ENCODE peak calls at places on chromosomes 1 and 21, in eight cellular contexts. One of them, this sample, is unnamed.

GRCh38 chr1:83791821-83792437 is 207.0 kb downstream of the TTLL7 start:
- DNase-seq in PC-3: peak; percentile 30
- DNase-seq in GM23248: peak; percentile 82
- DNase-seq in uterus: no peak
- DNase-seq in PC-9: no peak
- DNase-seq in stomach: no peak
- DNase-seq in heart left ventricle: no peak
- DNase-seq in ovary: no peak
- DNase-seq in this sample: no peak

GRCh38 chr1:198278922-198279321 is 122.1 kb downstream of the NEK7 start:
- DNase-seq in PC-3: no peak
- DNase-seq in GM23248: no peak
- DNase-seq in uterus: no peak
- DNase-seq in PC-9: no peak
- DNase-seq in stomach: no peak
- DNase-seq in heart left ventricle: no peak
- DNase-seq in ovary: no peak
- DNase-seq in this sample: no peak

GRCh38 chr1:99968214-99968613 is 1.6 kb upstream of the SLC35A3 start:
- DNase-seq in PC-3: no peak
- DNase-seq in GM23248: no peak
- DNase-seq in uterus: no peak
- DNase-seq in PC-9: no peak
- DNase-seq in stomach: no peak
- DNase-seq in heart left ventricle: no peak
- DNase-seq in ovary: no peak
- DNase-seq in this sample: no peak

GRCh38 chr1:63954187-63954586 is 180.4 kb downstream of the ROR1 start:
- DNase-seq in PC-3: no peak
- DNase-seq in GM23248: no peak
- DNase-seq in uterus: no peak
- DNase-seq in PC-9: no peak
- DNase-seq in stomach: no peak
- DNase-seq in heart left ventricle: no peak
- DNase-seq in ovary: no peak
- DNase-seq in this sample: no peak

GRCh38 chr1:19257178-19257914 is 5.7 kb downstream of the MRTO4 start:
- DNase-seq in PC-3: no peak
- DNase-seq in GM23248: peak; percentile 65
- DNase-seq in uterus: no peak
- DNase-seq in PC-9: no peak
- DNase-seq in stomach: no peak
- DNase-seq in heart left ventricle: peak; percentile 52
- DNase-seq in ovary: no peak
- DNase-seq in this sample: no peak

GRCh38 chr21:44653656-44654575 is 543 bp downstream of the KRTAP12-4 start:
- DNase-seq in PC-3: no peak
- DNase-seq in GM23248: no peak
- DNase-seq in uterus: no peak
- DNase-seq in PC-9: no peak
- DNase-seq in stomach: no peak
- DNase-seq in heart left ventricle: no peak
- DNase-seq in ovary: no peak
- DNase-seq in this sample: no peak

GRCh38 chr1:89523597-89524368 is 846 bp upstream of the LRRC8B start:
- DNase-seq in PC-3: peak; percentile 40
- DNase-seq in GM23248: no peak
- DNase-seq in uterus: peak; percentile 16
- DNase-seq in PC-9: peak; percentile 77
- DNase-seq in stomach: peak; percentile 50
- DNase-seq in heart left ventricle: no peak
- DNase-seq in ovary: no peak
- DNase-seq in this sample: peak; percentile 59

GRCh38 chr1:47921935-47922415 is 75.2 kb downstream of the TRABD2B start:
- DNase-seq in PC-3: no peak
- DNase-seq in GM23248: no peak
- DNase-seq in uterus: no peak
- DNase-seq in PC-9: no peak
- DNase-seq in stomach: no peak
- DNase-seq in heart left ventricle: no peak
- DNase-seq in ovary: no peak
- DNase-seq in this sample: peak; percentile 30

GRCh38 chr1:53413175-53414001 is 45.8 kb upstream of the DMRTB1 start:
- DNase-seq in PC-3: peak; percentile 75
- DNase-seq in GM23248: peak; percentile 87
- DNase-seq in uterus: no peak
- DNase-seq in PC-9: peak; percentile 77
- DNase-seq in stomach: no peak
- DNase-seq in heart left ventricle: no peak
- DNase-seq in ovary: no peak
- DNase-seq in this sample: no peak

GRCh38 chr1:229694053-229694693 is 68.1 kb downstream of the URB2 start:
- DNase-seq in PC-3: no peak
- DNase-seq in GM23248: peak; percentile 92
- DNase-seq in uterus: peak; percentile 83
- DNase-seq in PC-9: no peak
- DNase-seq in stomach: peak; percentile 47
- DNase-seq in heart left ventricle: peak; percentile 78
- DNase-seq in ovary: peak; percentile 85
- DNase-seq in this sample: peak; percentile 95

GRCh38 chr1:29120955-29121485 is 2.7 kb downstream of the TMEM200B start:
- DNase-seq in PC-3: no peak
- DNase-seq in GM23248: peak; percentile 80
- DNase-seq in uterus: peak; percentile 67
- DNase-seq in PC-9: no peak
- DNase-seq in stomach: peak; percentile 43
- DNase-seq in heart left ventricle: peak; percentile 19
- DNase-seq in ovary: peak; percentile 71
- DNase-seq in this sample: peak; percentile 65

GRCh38 chr21:28805885-28806284 is 186.8 kb downstream of the LTN1 start:
- DNase-seq in PC-3: peak; percentile 65
- DNase-seq in GM23248: peak; percentile 87
- DNase-seq in uterus: no peak
- DNase-seq in PC-9: no peak
- DNase-seq in stomach: no peak
- DNase-seq in heart left ventricle: no peak
- DNase-seq in ovary: no peak
- DNase-seq in this sample: no peak

DNA sequence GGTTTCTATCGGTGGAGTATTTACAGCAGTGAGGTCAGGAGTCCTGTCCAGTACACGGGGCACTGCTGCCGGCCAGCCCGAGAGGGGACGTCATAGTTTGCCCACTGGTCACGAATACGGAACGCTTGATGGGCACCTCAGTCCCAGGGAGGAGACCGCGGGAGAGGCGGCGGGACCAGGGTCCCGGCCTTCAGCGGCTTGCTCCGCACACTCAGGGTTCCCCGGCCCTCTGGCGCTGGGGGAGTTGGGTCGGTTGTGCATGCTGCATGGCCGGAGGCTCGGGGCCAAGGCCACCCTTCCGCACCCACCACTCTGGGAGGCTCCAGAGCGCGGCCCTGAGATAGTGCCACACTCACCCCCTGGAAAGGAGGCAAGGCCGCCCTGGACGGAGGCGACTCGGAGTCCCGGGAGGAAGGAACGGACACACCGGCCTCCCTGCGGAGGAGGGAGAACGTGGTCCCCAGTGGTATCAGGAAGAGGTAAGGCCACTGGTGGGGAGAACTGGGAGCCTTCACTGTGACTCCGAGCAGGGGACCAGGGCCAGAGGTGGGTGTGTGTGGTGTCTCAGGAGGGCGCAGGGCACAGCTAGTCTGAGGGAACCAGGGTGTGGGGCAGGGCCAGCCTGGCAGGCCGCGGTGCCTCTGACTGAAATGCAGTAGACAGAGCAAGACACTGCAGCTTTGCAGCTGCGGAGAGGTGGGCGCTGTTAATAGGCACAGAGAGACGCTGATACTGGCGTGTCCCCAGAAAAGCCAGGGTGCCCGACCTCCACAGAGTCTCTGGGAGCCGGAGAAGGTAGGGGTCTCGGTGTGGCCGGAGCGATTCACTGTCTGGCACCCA is 28.6 kb upstream of the PRSS38 start:
- DNase-seq in PC-3: no peak
- DNase-seq in GM23248: peak; percentile 41
- DNase-seq in uterus: no peak
- DNase-seq in PC-9: no peak
- DNase-seq in stomach: peak; percentile 31
- DNase-seq in heart left ventricle: peak; percentile 28
- DNase-seq in ovary: peak; percentile 46
- DNase-seq in this sample: no peak
- H3K4me3 ChIP-seq in PC-3: peak overlapping the region; percentile 67
- H3K4me3 ChIP-seq in GM23248: peak overlapping the region; percentile 72
- H3K4me3 ChIP-seq in uterus: peak overlapping the region; percentile 78
- H3K4me3 ChIP-seq in PC-9: peak overlapping the region; percentile 57
- H3K4me3 ChIP-seq in stomach: peak overlapping the region; percentile 67
- H3K4me3 ChIP-seq in heart left ventricle: peak overlapping the region; percentile 66
- H3K4me3 ChIP-seq in ovary: peak overlapping the region; percentile 41
- H3K4me3 ChIP-seq in this sample: no peak overlapping the region

DNA sequence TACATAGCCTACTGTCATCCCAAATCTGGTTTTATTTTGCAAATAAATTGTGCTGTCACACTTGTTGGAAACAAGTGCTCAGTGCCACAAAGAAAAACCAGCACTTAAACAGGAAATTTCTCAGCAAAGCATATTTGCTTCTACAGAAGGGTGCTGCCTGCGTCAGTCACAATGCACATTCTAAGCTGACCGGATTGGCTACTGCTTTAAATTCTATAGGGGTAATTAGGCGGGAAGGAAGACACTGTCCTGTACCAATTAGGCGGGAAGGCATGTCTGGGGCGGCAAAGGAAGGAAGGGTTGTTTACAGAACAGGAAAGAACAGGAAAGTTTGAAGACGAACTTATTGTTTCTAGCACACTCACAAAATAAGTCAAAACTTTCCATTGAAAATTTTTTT is 2.8 kb downstream of the IFI16 start:
- DNase-seq in PC-3: no peak
- DNase-seq in GM23248: peak; percentile 54
- DNase-seq in uterus: no peak
- DNase-seq in PC-9: no peak
- DNase-seq in stomach: no peak
- DNase-seq in heart left ventricle: no peak
- DNase-seq in ovary: no peak
- DNase-seq in this sample: no peak
- H3K4me1 ChIP-seq in PC-3: peaks cover 3% of the 10 kb centered on the region
- H3K4me1 ChIP-seq in GM23248: peaks cover 35% of the 10 kb centered on the region
- H3K4me1 ChIP-seq in uterus: no peaks in the 10 kb centered on the region
- H3K4me1 ChIP-seq in PC-9: no peaks in the 10 kb centered on the region
- H3K4me1 ChIP-seq in stomach: peaks cover 14% of the 10 kb centered on the region
- H3K4me1 ChIP-seq in heart left ventricle: peaks cover 53% of the 10 kb centered on the region
- H3K4me1 ChIP-seq in ovary: peaks cover 15% of the 10 kb centered on the region
- H3K4me1 ChIP-seq in this sample: no peaks in the 10 kb centered on the region

DNA sequence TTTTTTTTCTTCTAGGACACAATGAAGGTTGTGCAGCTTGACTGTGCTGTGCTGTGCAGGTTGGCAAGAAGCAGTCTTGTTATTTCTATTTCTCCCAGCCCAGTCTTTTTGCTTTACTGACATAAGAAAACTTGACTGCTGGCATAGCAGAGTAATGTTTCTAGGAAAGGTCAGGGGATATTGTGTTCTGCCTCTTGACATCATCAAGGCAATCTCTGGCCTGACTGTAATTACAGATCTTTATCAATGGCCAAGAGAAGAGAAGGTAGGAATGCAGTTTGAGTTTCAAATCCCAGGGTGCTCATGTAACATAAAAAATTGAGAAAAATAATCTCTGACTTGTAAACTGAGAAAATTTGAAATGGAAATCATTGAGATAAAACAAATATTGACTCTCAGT is 226.3 kb upstream of the ADGRL4 start:
- DNase-seq in PC-3: no peak
- DNase-seq in GM23248: no peak
- DNase-seq in uterus: no peak
- DNase-seq in PC-9: no peak
- DNase-seq in stomach: no peak
- DNase-seq in heart left ventricle: no peak
- DNase-seq in ovary: no peak
- DNase-seq in this sample: no peak
- H3K9me3 ChIP-seq in PC-3: no peaks in the 10 kb centered on the region
- H3K9me3 ChIP-seq in GM23248: no peaks in the 10 kb centered on the region
- H3K9me3 ChIP-seq in uterus: no peaks in the 10 kb centered on the region
- H3K9me3 ChIP-seq in PC-9: peaks cover 3% of the 10 kb centered on the region
- H3K9me3 ChIP-seq in stomach: peaks cover 6% of the 10 kb centered on the region
- H3K9me3 ChIP-seq in heart left ventricle: no peaks in the 10 kb centered on the region
- H3K9me3 ChIP-seq in ovary: no peaks in the 10 kb centered on the region
- H3K9me3 ChIP-seq in this sample: no peaks in the 10 kb centered on the region

GRCh38 chr1:38819516-38819915 is 40.1 kb downstream of the RRAGC start:
- DNase-seq in PC-3: no peak
- DNase-seq in GM23248: no peak
- DNase-seq in uterus: no peak
- DNase-seq in PC-9: no peak
- DNase-seq in stomach: no peak
- DNase-seq in heart left ventricle: no peak
- DNase-seq in ovary: no peak
- DNase-seq in this sample: no peak

GRCh38 chr1:38818706-38819439 is 40.7 kb downstream of the RRAGC start:
- DNase-seq in PC-3: no peak
- DNase-seq in GM23248: no peak
- DNase-seq in uterus: no peak
- DNase-seq in PC-9: no peak
- DNase-seq in stomach: no peak
- DNase-seq in heart left ventricle: no peak
- DNase-seq in ovary: no peak
- DNase-seq in this sample: no peak

GRCh38 chr1:38815903-38816627 is 43.5 kb downstream of the RRAGC start:
- DNase-seq in PC-3: no peak
- DNase-seq in GM23248: peak; percentile 29
- DNase-seq in uterus: no peak
- DNase-seq in PC-9: no peak
- DNase-seq in stomach: no peak
- DNase-seq in heart left ventricle: no peak
- DNase-seq in ovary: no peak
- DNase-seq in this sample: peak; percentile 30

GRCh38 chr1:38817267-38817957 is 42.2 kb downstream of the RRAGC start:
- DNase-seq in PC-3: no peak
- DNase-seq in GM23248: no peak
- DNase-seq in uterus: no peak
- DNase-seq in PC-9: no peak
- DNase-seq in stomach: no peak
- DNase-seq in heart left ventricle: no peak
- DNase-seq in ovary: no peak
- DNase-seq in this sample: no peak

DNA sequence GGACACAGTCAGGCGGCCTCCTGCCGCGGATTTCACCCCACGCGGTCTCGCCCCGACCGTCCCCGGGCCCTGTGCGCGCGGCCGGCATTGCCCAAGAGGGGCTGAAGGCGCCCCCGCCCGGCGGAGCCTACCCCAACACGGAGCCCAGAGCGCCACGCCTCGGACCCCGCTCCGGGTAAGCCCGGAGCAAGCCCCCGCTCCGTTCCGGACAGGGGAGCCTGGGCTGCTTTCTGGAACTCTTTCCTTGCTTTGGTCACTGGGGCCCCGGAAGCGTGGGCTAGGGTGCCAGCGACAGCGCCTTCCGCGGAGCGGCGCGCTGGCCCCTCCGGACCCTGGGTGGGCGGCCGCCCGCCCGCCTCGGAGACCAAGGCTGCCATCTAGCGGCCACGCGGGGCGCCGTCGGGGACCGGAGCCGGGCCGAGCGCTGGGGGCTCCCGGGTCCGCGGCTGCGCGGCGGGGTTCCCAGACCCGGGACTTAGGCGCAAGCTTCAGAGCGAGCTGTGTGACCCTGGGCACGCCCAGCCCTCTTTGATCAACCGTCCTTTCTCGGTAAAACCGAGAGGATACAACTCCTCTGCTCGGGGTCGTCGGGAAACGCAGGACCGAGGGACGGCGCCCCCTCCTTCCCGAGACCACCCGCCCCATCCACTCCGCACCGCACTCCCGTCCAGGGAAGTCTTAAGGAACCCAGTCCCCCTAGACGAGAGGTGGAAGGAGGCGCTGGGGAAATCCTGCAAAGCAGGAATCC is 41.4 kb downstream of the RRAGC start:
- DNase-seq in PC-3: no peak
- DNase-seq in GM23248: peak; percentile 38
- DNase-seq in uterus: peak; percentile 21
- DNase-seq in PC-9: no peak
- DNase-seq in stomach: peak; percentile 50
- DNase-seq in heart left ventricle: no peak
- DNase-seq in ovary: peak; percentile 53
- DNase-seq in this sample: peak; percentile 64
- H3K4me3 ChIP-seq in PC-3: peak overlapping the region; percentile 37
- H3K4me3 ChIP-seq in GM23248: no peak overlapping the region
- H3K4me3 ChIP-seq in uterus: no peak overlapping the region
- H3K4me3 ChIP-seq in PC-9: no peak overlapping the region
- H3K4me3 ChIP-seq in stomach: peak overlapping the region; percentile 46
- H3K4me3 ChIP-seq in heart left ventricle: peak overlapping the region; percentile 20
- H3K4me3 ChIP-seq in ovary: no peak overlapping the region
- H3K4me3 ChIP-seq in this sample: peak overlapping the region; percentile 42